ENCODE peak calls at places on chromosomes 13 and 19, in four cellular contexts. Z, W, Y and L are unnamed samples.

GRCh38 chr19:9914001-9914314 is 22.4 kb downstream of the OLFM2 start:
- DNase-seq in W (no peak), Y (no peak), Z (no peak), L (no peak)

GRCh38 chr13:99281811-99282263 is 23.7 kb upstream of the GPR18 start:
- DNase-seq in W (no peak), Y (peak; percentile 98), Z (no peak), L (no peak)

GRCh38 chr13:99367106-99367616 is 60.0 kb upstream of the GPR183 start:
- DNase-seq in W (no peak), Z (no peak), Y (no peak), L (no peak)

GRCh38 chr19:17419154-17419490 is 725 bp upstream of the MVB12A start:
- DNase-seq in W (no peak), Z (no peak), Y (no peak), L (no peak)

GRCh38 chr19:4015705-4016402 is 8.3 kb downstream of the PIAS4 start:
- DNase-seq in W (no peak), Z (no peak), Y (no peak), L (no peak)

GRCh38 chr13:52371736-52372247 is 34.2 kb downstream of the THSD1 start:
- DNase-seq in W (no peak), Y (no peak), Z (no peak), L (no peak)

GRCh38 chr13:105139380-105140285 is 1395.8 kb downstream of the EFNB2 start:
- DNase-seq in W (peak; percentile 87), Z (peak; percentile 25), Y (peak; percentile 95), L (no peak)

GRCh38 chr19:18833141-18833476 is 1.4 kb downstream of the UPF1 start:
- DNase-seq in Y (no peak), Z (no peak), W (no peak), L (no peak)

GRCh38 chr13:52447354-52447753 is 3.1 kb downstream of the VPS36 start:
- DNase-seq in Z (no peak), Y (no peak), W (no peak), L (no peak)

GRCh38 chr13:48808689-48809088 is 155.0 kb downstream of the CYSLTR2 start:
- DNase-seq in Z (no peak), Y (no peak), W (no peak), L (peak; percentile 10)

GRCh38 chr13:74388626-74389025 is 254.4 kb upstream of the KLF12 start:
- DNase-seq in W (no peak), Y (no peak), Z (no peak), L (no peak)

GRCh38 chr13:77457989-77458388 is 77.5 kb upstream of the SCEL start:
- DNase-seq in Y (no peak), W (no peak), Z (no peak), L (no peak)

GRCh38 chr19:30063184-30064020 is 121.4 kb downstream of the URI1 start:
- DNase-seq in Y (no peak), Z (no peak), W (no peak), L (no peak)

GRCh38 chr19:12840091-12841079 is 2.1 kb downstream of the MAST1 start:
- DNase-seq in W (no peak), Z (no peak), Y (peak; percentile 44), L (peak; percentile 95)

GRCh38 chr13:109148243-109148642 is 518.8 kb downstream of the MYO16 start:
- DNase-seq in W (no peak), Y (no peak), Z (no peak), L (no peak)

GRCh38 chr13:49806126-49806536 is 13.6 kb upstream of the KPNA3 start:
- DNase-seq in W (no peak), Y (no peak), Z (no peak), L (no peak)

GRCh38 chr19:55283548-55284393 is at the start of gene BRSK1:
- DNase-seq in Y (no peak), W (no peak), Z (no peak), L (peak; percentile 75)

GRCh38 chr13:43567608-43568007 is 219.2 kb downstream of the ENOX1 start:
- DNase-seq in W (no peak), Z (no peak), Y (no peak), L (no peak)

GRCh38 chr13:79226250-79226649 is 179.8 kb downstream of the RBM26 start:
- DNase-seq in Y (no peak), W (no peak), Z (no peak), L (no peak)

GRCh38 chr13:49622174-49622946 is 5.9 kb upstream of the ARL11 start:
- DNase-seq in Z (no peak), W (no peak), Y (no peak), L (no peak)

GRCh38 chr13:99093997-99094396 is 106.7 kb upstream of the UBAC2 start:
- DNase-seq in Y (no peak), W (no peak), Z (no peak), L (no peak)

GRCh38 chr13:95679722-95680121 is 2.8 kb downstream of the DNAJC3 start:
- DNase-seq in W (no peak), Y (no peak), Z (no peak), L (no peak)

GRCh38 chr13:110600261-110600819 is 15.0 kb upstream of the NAXD start:
- DNase-seq in Z (no peak), W (no peak), Y (peak; percentile 28), L (no peak)

GRCh38 chr13:30731658-30732390 is 3.5 kb upstream of the ALOX5AP start:
- DNase-seq in Y (no peak), Z (no peak), W (no peak), L (no peak)

GRCh38 chr13:47159853-47160550 is 263.1 kb upstream of the HTR2A start:
- DNase-seq in Z (no peak), W (no peak), Y (no peak), L (no peak)

GRCh38 chr19:19552811-19553210 is 14.7 kb downstream of the CILP2 start:
- DNase-seq in W (no peak), Z (peak; percentile 77), Y (peak; percentile 45), L (peak; percentile 74)

GRCh38 chr13:39870197-39870746 is 214.8 kb downstream of the COG6 start:
- DNase-seq in Y (no peak), W (no peak), Z (no peak), L (no peak)

GRCh38 chr19:53467138-53467502 is 413 bp upstream of the ZNF813 start:
- DNase-seq in W (no peak), Y (no peak), Z (peak; percentile 18), L (peak; percentile 19)

GRCh38 chr19:53467503-53468262 is at the start of gene ZNF813:
- DNase-seq in Z (peak; percentile 88), W (peak; percentile 64), Y (peak; percentile 94), L (peak; percentile 96)

GRCh38 chr19:53466726-53467125 is 807 bp upstream of the ZNF813 start:
- DNase-seq in Z (no peak), Y (no peak), W (no peak), L (no peak)

GRCh38 chr19:53461866-53462265 is 5.7 kb upstream of the ZNF813 start:
- DNase-seq in Y (no peak), Z (no peak), W (no peak), L (no peak)

DNA sequence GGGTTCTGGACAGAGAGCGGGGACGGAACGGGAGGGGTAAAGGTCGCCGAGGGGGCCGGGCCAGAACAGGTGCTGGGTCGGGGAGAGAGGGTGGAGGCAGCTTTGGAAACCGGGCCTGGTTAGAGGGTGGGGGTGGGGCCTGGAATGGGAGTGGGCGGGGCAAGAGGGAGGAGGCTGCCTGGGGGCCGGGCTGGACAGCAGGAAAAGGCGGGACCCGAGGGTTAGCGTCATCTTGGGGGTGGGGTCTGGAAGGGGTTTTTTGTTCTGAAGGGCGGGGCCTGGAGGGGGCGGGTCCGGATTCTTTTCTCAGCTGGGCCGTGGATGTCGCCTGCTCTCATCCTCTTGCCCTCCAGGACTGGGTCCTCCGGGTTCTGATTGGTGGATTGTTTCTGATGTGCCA is 4.3 kb upstream of the ZNF813 start:
- DNase-seq in Y (no peak), W (no peak), Z (no peak), L (peak; percentile 46)
- TF ChIP-seq SPI1 in Y (no peak), W (no peak), Z (no peak), L (no peak)

DNA sequence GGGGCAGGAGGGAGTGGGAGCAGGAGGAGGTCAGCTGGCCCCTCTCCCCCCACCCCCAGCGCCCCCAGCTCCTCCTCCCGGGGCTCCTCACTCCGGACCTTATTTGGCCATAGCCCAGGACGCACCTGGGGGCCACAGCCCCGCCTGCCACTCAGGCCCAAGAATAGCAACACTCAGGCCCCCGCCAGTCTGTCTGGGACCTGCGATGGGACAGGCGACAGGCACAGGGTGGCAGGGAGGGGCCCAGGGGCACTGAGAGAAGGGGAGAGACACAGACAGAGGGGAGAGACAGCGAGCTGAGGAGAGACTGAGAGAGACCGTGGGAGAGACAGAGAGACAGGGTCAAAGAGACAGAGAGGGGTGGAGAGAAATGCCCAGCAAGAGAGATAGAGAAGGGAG is 10.2 kb downstream of the JOSD2 start:
- DNase-seq in Z (no peak), Y (no peak), W (no peak), L (no peak)
- TF ChIP-seq SPI1 in Z (no peak), Y (no peak), W (no peak), L (no peak)

DNA sequence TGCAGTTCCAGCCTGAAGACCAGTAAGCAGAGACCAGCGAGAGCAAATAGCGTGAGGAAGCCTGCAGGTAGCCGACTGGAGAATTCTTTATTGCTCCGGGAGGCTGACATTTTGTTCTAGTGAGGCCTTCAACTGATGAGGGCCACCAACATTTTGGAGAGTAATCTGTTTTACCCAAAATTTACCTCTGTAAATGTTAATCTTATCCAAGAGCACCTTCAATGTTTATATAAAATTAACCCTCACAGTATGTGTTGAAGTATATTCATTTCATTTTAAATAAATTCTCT is 546.4 kb upstream of the SLITRK5 start:
- DNase-seq in Y (no peak), Z (no peak), W (no peak), L (no peak)
- TF ChIP-seq SPI1 in Y (no peak), Z (no peak), W (no peak), L (no peak)

GRCh38 chr13:28640861-28641599 is 17.9 kb upstream of the POMP start:
- DNase-seq in Y (no peak), Z (no peak), W (no peak), L (no peak)

GRCh38 chr13:28637714-28638355 is 21.1 kb upstream of the POMP start:
- DNase-seq in Z (no peak), Y (no peak), W (peak; percentile 50), L (peak; percentile 18)

GRCh38 chr13:28636078-28636477 is 22.9 kb upstream of the POMP start:
- DNase-seq in Y (no peak), W (no peak), Z (no peak), L (no peak)

GRCh38 chr13:28636677-28637317 is 22.1 kb upstream of the POMP start:
- DNase-seq in Z (no peak), W (peak; percentile 68), Y (peak; percentile 81), L (peak; percentile 75)

DNA sequence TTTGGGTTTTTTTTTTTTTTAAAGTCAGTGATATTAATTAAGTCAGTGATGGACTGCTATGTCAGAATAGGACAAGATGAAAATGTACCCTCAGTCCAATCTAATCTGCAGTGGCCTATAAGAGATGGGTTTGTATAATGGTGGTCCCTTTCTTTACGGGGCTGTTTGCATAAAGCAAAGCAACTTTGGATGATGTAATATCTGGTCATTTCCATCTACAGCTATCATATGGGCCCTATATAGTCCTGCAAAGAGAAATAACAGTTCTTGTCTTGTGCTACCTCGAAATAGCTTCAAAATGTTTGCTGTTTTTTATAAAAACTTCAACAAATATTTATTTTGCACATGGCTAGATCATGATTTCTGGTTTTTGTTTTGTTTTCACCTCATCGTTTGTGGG is 20.2 kb upstream of the POMP start:
- DNase-seq in Z (no peak), W (no peak), Y (no peak), L (no peak)
- TF ChIP-seq SPI1 in Z (no peak), W (no peak), Y (no peak), L (no peak)